ENCODE peak calls at places on chromosomes 7 and 10, in nine cellular contexts. X, C, Y, S, F, D, O, J and H are unnamed samples.

GRCh38 chr7:108202743-108203142 is 72.6 kb upstream of the LAMB4 start:
- DNase-seq in X (no peak), C (no peak), Y (no peak), S (no peak), F (no peak), D (no peak), O (no peak), J (no peak), H (no peak)

GRCh38 chr7:1548944-1549343 is 7.1 kb downstream of the TMEM184A start:
- DNase-seq in X (no peak), C (no peak), Y (no peak), S (no peak), F (no peak), D (no peak), O (no peak), J (no peak), H (no peak)

GRCh38 chr7:104160375-104160774 is 47.4 kb downstream of the ORC5 start:
- DNase-seq in X (no peak), C (no peak), Y (no peak), S (no peak), F (no peak), D (no peak), O (no peak), J (no peak), H (no peak)

GRCh38 chr7:134885967-134886352 is 100.3 kb upstream of the AGBL3 start:
- DNase-seq in X (no peak), C (no peak), Y (no peak), S (no peak), F (no peak), D (no peak), O (peak; percentile 53), J (no peak), H (no peak)

GRCh38 chr10:124560377-124560776 is 98.8 kb downstream of the LHPP start:
- DNase-seq in X (no peak), C (no peak), Y (no peak), S (no peak), F (no peak), D (no peak), O (no peak), J (peak; percentile 70), H (no peak)

GRCh38 chr10:78513986-78514385 is 480.3 kb downstream of the RPS24 start:
- DNase-seq in X (no peak), C (no peak), Y (no peak), S (no peak), F (no peak), D (no peak), O (no peak), J (no peak), H (no peak)

GRCh38 chr7:87625101-87625500 is 3.1 kb upstream of the RUNDC3B start:
- DNase-seq in X (no peak), C (no peak), Y (no peak), S (no peak), F (no peak), D (no peak), O (no peak), J (no peak), H (no peak)

GRCh38 chr7:106802589-106802988 is 62.5 kb upstream of the PIK3CG start:
- DNase-seq in X (no peak), C (no peak), Y (no peak), S (no peak), F (no peak), D (no peak), O (no peak), J (no peak), H (no peak)

GRCh38 chr7:71665716-71666115 is 533.8 kb downstream of the GALNT17 start:
- DNase-seq in X (no peak), C (no peak), Y (no peak), S (no peak), F (no peak), D (no peak), O (no peak), J (no peak), H (no peak)